ENCODE peak calls at places on chromosomes 12 and 14, in six cellular contexts. Q, Z, S, B, U and G are unnamed samples.

GRCh38 chr12:114339626-114340025 is 66.3 kb downstream of the TBX5 start:
- DNase-seq in Q (peak; percentile 77), Z (no peak), S (no peak), B (peak; percentile 39), U (no peak), G (no peak)

GRCh38 chr12:26113853-26114719 is 10.8 kb downstream of the BHLHE41 start:
- DNase-seq in Q (peak; percentile 90), Z (peak; percentile 96), S (no peak), B (peak; percentile 53), U (peak; percentile 97), G (peak; percentile 93)

GRCh38 chr12:9869307-9870161 is at the start of gene CLEC2B:
- DNase-seq in Q (peak; percentile 81), Z (no peak), S (peak; percentile 34), B (peak; percentile 56), U (peak; percentile 13), G (no peak)

GRCh38 chr14:72781476-72782181 is 112.3 kb downstream of the DPF3 start:
- DNase-seq in Q (peak; percentile 71), Z (no peak), S (peak; percentile 63), B (no peak), U (no peak), G (no peak)

GRCh38 chr12:126233625-126234024 is 1168.4 kb downstream of the AACS start:
- DNase-seq in Q (no peak), Z (no peak), S (no peak), B (no peak), U (no peak), G (no peak)

GRCh38 chr12:31773223-31773750 is 44.5 kb upstream of the AMN1 start:
- DNase-seq in Q (peak; percentile 13), Z (no peak), S (no peak), B (no peak), U (peak; percentile 31), G (no peak)

GRCh38 chr12:3168775-3169221 is 91.6 kb downstream of the TSPAN9 start:
- DNase-seq in Q (peak; percentile 90), Z (no peak), S (peak; percentile 81), B (peak; percentile 90), U (peak; percentile 39), G (no peak)

GRCh38 chr12:27965966-27966365 is 6.6 kb downstream of the PTHLH start:
- DNase-seq in Q (peak; percentile 64), Z (no peak), S (no peak), B (no peak), U (no peak), G (no peak)

GRCh38 chr12:50505945-50506344 is 1.2 kb downstream of the DIP2B start:
- DNase-seq in Q (no peak), Z (no peak), S (no peak), B (no peak), U (peak; percentile 38), G (no peak)

DNA sequence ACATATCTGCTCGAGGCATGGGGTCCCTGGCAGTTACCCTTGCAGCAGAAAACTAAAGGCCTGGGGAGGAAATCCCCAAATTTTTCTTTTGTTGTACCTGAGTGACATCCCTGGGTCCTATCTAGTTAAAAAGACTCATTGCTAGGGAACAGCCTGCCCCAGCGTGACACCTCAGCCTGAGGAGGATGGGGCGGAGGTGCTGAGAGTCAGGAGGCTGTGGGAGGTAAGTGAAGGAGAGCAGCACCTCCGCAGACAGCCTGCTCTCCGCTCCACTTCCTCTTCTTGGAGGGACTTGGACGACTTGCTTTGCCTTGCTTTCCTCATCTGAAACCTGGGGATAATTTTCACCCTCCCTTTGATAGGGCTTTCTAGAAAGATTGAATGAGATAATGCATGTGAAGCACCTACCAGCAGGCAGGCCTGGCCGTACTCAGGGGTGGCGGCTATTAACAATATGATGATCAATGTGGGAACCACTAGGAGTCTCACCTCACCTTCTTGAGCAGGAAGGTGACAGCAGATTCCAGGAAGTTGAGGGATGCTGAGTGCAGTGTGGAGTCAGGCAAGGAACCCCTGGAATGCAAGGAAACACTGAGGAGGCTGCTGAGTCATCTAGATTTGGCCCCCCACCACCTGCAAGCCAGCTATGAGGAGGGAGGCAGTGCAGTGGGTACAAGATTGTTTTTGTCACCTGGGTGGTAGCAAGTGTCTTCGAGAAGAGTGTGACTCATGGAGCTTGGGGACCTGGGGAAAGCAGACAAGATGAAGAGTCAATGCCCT is 23.2 kb downstream of the UBE3B start:
- DNase-seq in Q (no peak), Z (no peak), S (no peak), B (no peak), U (no peak), G (no peak)
- TF ChIP-seq CTCF in Q (no peak), Z (no peak), S (no peak), B (no peak), U (no peak), G (no peak)

DNA sequence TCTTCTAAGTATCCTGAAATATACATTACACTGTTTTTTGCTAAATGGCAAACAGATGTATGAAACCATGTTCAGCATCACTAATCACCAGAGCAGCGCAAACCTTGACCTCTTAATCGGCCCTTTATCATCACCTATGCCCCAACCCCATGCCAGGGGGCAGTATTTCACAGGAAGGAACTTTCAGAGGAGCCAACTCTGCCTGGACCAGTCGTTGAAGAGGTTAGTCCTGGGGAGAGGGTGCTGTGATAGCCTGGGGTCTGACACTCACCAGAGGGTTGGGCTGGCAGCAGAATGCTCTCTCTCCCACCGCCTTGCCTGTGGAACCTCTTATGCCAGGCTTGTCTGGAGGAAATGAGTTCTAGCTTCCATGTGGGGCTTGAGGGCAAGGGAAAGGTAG is 411.7 kb downstream of the TMEM117 start:
- DNase-seq in Q (no peak), Z (no peak), S (no peak), B (no peak), U (no peak), G (no peak)
- TF ChIP-seq CTCF in Q (no peak), Z (no peak), S (no peak), B (no peak), U (no peak), G (no peak)

DNA sequence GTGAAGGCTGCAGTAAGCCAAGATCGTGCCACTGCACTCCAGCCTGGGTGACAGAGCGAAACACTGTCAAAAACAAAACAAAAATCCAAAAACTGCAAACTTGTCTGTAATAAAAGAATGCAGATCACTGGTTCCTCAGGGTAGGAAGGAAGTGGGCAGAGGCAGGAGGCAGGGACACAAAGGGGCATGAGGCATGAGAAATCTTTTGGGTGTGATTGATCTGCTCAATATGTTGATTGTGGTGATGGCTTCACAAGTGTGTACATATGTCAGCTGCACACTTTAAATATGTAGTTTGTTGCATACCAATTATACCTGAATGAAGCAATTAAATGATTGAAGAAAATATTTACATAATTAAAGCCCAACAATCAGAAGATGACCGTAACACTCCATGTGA is 117.6 kb downstream of the CMAS start:
- DNase-seq in Q (no peak), Z (no peak), S (no peak), B (no peak), U (no peak), G (no peak)
- TF ChIP-seq CTCF in Q (no peak), Z (no peak), S (no peak), B (no peak), U (no peak), G (no peak)

DNA sequence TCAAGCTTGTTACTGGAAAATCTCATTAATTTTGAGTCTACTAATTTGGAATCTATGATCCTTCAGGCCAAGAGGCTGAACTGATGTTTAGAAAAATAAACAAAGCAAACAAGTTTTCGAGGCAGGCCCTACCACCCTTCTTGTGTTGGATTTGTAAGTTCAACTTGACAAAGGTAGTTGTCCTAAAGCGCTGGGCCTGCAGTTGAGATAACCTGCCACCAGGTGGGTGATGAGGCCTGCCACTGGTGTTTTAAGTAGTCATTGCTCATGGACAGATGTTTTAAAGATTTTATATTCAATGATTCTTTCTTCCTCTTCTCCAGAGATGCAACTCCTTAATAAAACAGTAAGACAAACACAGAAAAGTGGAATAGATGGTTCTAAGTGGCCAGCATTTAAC is 19.4 kb downstream of the ACVRL1 start:
- DNase-seq in Q (no peak), Z (no peak), S (no peak), B (no peak), U (peak; percentile 68), G (peak; percentile 49)
- TF ChIP-seq CTCF in Q (peak; percentile 41), Z (peak; percentile 34), S (peak; percentile 48), B (peak; percentile 56), U (peak; percentile 72), G (peak; percentile 60)

GRCh38 chr12:56158029-56158925 is at the start of gene MYL6:
- DNase-seq in Q (peak; percentile 97), Z (peak; percentile 98), S (peak; percentile 97), B (peak; percentile 95), U (peak; percentile 100), G (peak; percentile 86)
- TF ChIP-seq CTCF in Q (no peak), Z (no peak), S (no peak), B (no peak), U (peak; percentile 6), G (no peak)

GRCh38 chr12:90010089-90010488 is 301.5 kb upstream of the ATP2B1 start:
- DNase-seq in Q (no peak), Z (no peak), S (peak; percentile 8), B (no peak), U (no peak), G (no peak)
- TF ChIP-seq CTCF in Q (no peak), Z (no peak), S (peak; percentile 52), B (no peak), U (no peak), G (no peak)